ENCODE peak calls at places on chromosome 22, in eight cellular contexts. J is dorsolateral prefrontal cortex, X is hepatocyte, K is epithelial cell of esophagus, U is mammary epithelial cell, W is astrocyte, M is left ventricle myocardium inferior, E is heart right ventricle. F is an unnamed sample.

GRCh38 chr22:44338906-44339305 is 26.2 kb upstream of the SHISAL1 start:
- DNase-seq in J (no peak), X (no peak), K (no peak), U (no peak), W (no peak), M (no peak), E (no peak), F (no peak)

GRCh38 chr22:43996170-43996980 is 27.7 kb upstream of the PARVB start:
- DNase-seq in J (peak), X (no peak), K (no peak), U (no peak), W (no peak), M (peak), E (peak), F (peak)

GRCh38 chr22:22450343-22450839 is 58.2 kb downstream of the ZNF280B start:
- DNase-seq in J (peak), X (no peak), K (no peak), U (no peak), W (no peak), M (no peak), E (no peak), F (peak)

GRCh38 chr22:19823191-19823590 is 31.5 kb downstream of the GNB1L start:
- DNase-seq in J (no peak), X (peak), K (no peak), U (no peak), W (no peak), M (no peak), E (no peak), F (no peak)

GRCh38 chr22:41687901-41688364 is 734 bp downstream of the SNU13 start:
- DNase-seq in J (no peak), X (peak), K (peak), U (peak), W (peak), M (no peak), E (no peak), F (peak)

GRCh38 chr22:48843640-48844039 is 984.0 kb downstream of the BRD1 start:
- DNase-seq in J (no peak), X (no peak), K (no peak), U (no peak), W (no peak), M (no peak), E (no peak), F (no peak)

GRCh38 chr22:17831527-17832251 is 57.4 kb upstream of the BID start:
- DNase-seq in J (no peak), X (no peak), K (no peak), U (no peak), W (no peak), M (no peak), E (no peak), F (no peak)

GRCh38 chr22:42962295-42963230 is 52.4 kb downstream of the PACSIN2 start:
- DNase-seq in J (no peak), X (peak), K (peak), U (peak), W (no peak), M (no peak), E (no peak), F (peak)

GRCh38 chr22:26416670-26417270 is 12.3 kb upstream of the ASPHD2 start:
- DNase-seq in J (no peak), X (peak), K (peak), U (peak), W (peak), M (no peak), E (no peak), F (no peak)

GRCh38 chr22:35352214-35353111 is 28.4 kb upstream of the HMOX1 start:
- DNase-seq in J (peak), X (no peak), K (no peak), U (no peak), W (no peak), M (peak), E (peak), F (peak)

GRCh38 chr22:45638834-45639746 is 32.5 kb upstream of the ATXN10 start:
- DNase-seq in J (no peak), X (peak), K (peak), U (peak), W (peak), M (peak), E (peak), F (peak)

DNA sequence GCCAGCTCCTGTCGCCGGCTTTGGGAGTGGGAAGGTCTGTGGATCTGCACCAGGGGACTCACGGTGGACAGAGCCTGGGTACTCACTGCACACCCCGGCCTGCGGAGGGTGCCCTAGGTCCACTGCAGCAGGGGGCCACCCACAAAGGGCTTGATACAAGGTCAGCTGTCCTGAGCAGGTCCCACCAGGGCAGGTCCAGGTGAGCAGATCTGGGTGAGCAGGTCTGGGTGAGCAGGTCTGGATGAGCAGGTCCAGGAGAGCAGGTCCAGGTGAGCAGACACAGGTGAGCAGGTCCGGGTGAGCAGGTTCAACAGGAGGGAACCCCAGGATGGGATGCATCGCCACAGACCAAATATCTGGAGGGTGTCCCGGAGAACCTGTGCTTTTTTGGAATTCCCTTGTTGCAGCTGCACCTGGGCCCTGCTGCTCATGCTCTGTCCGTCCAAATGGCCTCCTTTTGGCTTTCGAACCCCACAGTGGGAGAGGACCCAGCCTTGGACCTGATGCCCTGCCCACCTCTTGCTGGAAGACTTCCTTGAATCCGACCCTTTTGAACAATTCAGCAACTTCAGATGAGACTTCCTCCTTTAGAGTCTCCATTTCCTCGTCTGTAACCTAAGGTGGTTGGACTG is 485.3 kb downstream of the TBC1D22A start:
- DNase-seq in J (no peak), X (no peak), K (no peak), U (no peak), W (no peak), M (no peak), E (no peak), F (no peak)
- TF ChIP-seq CTCF in J (no peak), X (no peak), K (no peak), U (no peak), W (no peak), M (no peak), E (no peak), F (no peak)

GRCh38 chr22:29073618-29074275 is 912 bp downstream of the KREMEN1 start:
- DNase-seq in J (no peak), X (peak), K (peak), U (no peak), W (no peak), M (peak), E (peak), F (no peak)

GRCh38 chr22:29071261-29072045 is 1.4 kb upstream of the KREMEN1 start:
- DNase-seq in J (no peak), X (peak), K (peak), U (peak), W (peak), M (no peak), E (peak), F (no peak)

GRCh38 chr22:29074276-29074625 is 1.4 kb downstream of the KREMEN1 start:
- DNase-seq in J (no peak), X (no peak), K (no peak), U (no peak), W (no peak), M (no peak), E (no peak), F (no peak)

GRCh38 chr22:29072979-29073617 is at the start of gene KREMEN1:
- DNase-seq in J (no peak), X (no peak), K (no peak), U (no peak), W (no peak), M (no peak), E (no peak), F (no peak)

GRCh38 chr22:29072193-29072978 is 449 bp upstream of the KREMEN1 start:
- DNase-seq in J (peak), X (peak), K (peak), U (peak), W (no peak), M (peak), E (peak), F (peak)
- H3K4me3 ChIP-seq in J (peak), X (no peak), K (peak), U (peak), W (peak), M (peak), E (peak), F (peak)

DNA sequence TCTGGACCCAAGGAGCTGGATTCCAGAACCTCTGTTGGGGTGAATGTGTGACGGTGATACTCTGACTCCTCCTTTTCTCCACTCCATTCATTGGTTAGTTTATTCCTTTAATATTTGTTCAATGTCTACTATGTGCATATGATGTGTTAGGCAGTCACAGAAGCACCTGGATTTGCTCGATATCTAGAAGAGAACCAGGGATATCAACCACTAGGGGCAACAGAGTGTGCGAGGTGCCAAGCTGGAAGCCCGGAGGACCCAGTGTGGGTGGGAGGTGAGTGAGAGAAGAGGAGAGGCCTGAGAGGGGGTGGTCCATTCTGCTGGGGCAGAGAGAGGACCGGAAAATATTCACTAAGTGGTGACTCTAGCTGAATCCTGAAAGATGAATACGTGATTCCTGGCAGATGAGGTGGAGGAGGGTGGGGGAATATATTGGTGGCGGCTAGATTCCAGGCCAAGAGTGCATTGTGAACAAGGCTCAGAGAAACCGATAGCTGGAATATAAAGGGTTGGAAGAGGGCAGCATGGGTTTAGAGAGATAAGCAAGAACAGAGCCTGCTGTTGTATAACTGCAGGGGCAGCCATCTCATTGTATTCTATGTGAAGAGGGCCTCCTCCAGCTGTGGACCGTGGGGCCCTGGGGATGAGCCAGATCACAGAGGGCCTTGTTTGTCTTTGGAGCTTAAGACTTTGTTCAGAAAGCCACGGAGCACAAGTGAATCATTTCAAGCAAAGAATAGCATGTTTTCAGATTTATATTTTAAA is 6.9 kb upstream of the TIMP3 start:
- DNase-seq in J (peak), X (no peak), K (no peak), U (no peak), W (peak), M (no peak), E (no peak), F (no peak)
- TF ChIP-seq CTCF in J (peak), X (no peak), K (peak), U (no peak), W (no peak), M (no peak), E (no peak), F (no peak)

GRCh38 chr22:20955548-20955947 is 11.5 kb upstream of the AIFM3 start:
- DNase-seq in J (no peak), X (no peak), K (no peak), U (no peak), W (no peak), M (no peak), E (no peak), F (peak)

GRCh38 chr22:20953668-20954500 is 13.2 kb upstream of the AIFM3 start:
- DNase-seq in J (no peak), X (peak), K (peak), U (peak), W (no peak), M (no peak), E (no peak), F (peak)

GRCh38 chr22:20957118-20957690 is 9.9 kb upstream of the AIFM3 start:
- DNase-seq in J (no peak), X (peak), K (no peak), U (no peak), W (no peak), M (no peak), E (no peak), F (peak)

GRCh38 chr22:20957691-20958440 is 9.2 kb upstream of the AIFM3 start:
- DNase-seq in J (no peak), X (peak), K (no peak), U (no peak), W (no peak), M (peak), E (peak), F (peak)

DNA sequence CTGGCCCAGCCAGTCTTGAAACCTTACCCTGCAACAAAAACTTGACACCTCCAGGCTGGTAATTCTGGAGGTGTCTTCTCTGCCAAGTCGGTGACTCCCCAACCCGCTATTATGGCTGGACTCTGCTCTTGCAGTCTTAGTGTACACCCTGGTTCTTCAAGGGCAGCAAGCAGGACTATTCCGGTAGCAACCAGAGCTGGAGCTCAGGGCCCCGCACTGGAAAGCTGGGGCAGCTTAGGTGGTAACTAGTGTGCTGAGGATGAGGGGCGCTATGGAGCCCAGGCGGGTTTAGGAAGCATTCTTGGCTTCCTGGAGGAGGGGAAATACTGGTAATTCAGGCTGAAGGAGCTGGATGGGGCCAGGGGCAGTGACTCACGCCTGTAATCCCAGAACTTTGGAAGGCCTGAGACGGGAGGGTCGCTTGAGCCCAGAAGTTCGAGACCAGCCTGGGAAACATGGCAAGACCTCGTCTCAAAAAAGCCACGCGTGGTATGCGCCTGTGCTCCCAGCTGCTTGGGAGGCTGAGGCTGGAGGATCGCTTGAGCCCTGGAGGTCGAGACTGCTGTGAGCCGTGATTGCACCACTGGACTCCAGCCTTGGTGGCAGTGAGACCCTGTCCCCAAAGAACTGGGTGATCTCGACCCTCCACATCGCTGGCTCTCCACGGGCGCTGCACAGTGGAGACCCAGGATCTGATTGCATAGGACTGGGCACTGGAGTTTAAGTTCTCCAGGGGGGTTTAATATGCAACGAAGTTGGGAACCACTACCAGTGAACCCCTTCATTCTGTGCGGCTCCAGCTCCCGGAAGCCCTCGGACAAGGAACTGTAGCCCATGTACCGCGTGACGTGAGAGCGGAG is 10.6 kb upstream of the AIFM3 start:
- DNase-seq in J (no peak), X (peak), K (peak), U (peak), W (peak), M (no peak), E (no peak), F (peak)
- H3K4me3 ChIP-seq in J (peak), X (peak), K (peak), U (peak), W (peak), M (peak), E (peak), F (peak)

DNA sequence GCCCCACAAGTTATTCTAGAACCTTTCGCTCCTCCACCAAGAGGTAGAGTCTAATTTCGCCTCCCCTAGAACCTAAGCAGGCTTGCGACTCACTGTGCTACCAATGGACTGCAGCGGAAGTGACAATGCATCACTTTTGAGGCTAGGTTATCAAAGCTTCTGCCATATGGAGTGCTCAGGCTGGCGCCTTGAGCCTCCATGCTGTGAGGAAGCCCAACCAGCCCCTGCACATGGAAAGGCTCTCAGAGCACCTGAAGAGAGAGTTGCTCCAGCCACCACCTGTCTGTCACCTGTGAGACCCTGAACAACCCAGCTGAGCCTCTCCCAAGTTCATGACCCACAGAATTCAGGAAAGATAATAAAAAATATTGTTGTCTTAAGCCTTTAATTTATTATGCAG is 29.3 kb upstream of the CBX7 start:
- DNase-seq in J (no peak), X (no peak), K (no peak), U (no peak), W (no peak), M (no peak), E (no peak), F (no peak)
- TF ChIP-seq CTCF in J (no peak), X (no peak), K (no peak), U (no peak), W (no peak), M (no peak), E (no peak), F (no peak)

GRCh38 chr22:50610581-50610980 is 10.0 kb downstream of the MAPK8IP2 start:
- DNase-seq in J (no peak), X (no peak), K (no peak), U (no peak), W (no peak), M (no peak), E (no peak), F (no peak)

GRCh38 chr22:50610041-50610451 is 9.5 kb downstream of the MAPK8IP2 start:
- DNase-seq in J (no peak), X (no peak), K (no peak), U (no peak), W (no peak), M (no peak), E (no peak), F (no peak)

GRCh38 chr22:50612715-50613221 is 12.2 kb downstream of the MAPK8IP2 start:
- DNase-seq in J (no peak), X (no peak), K (peak), U (no peak), W (no peak), M (no peak), E (no peak), F (no peak)

GRCh38 chr22:50612168-50612714 is 11.6 kb downstream of the MAPK8IP2 start:
- DNase-seq in J (no peak), X (no peak), K (no peak), U (no peak), W (no peak), M (no peak), E (no peak), F (no peak)

DNA sequence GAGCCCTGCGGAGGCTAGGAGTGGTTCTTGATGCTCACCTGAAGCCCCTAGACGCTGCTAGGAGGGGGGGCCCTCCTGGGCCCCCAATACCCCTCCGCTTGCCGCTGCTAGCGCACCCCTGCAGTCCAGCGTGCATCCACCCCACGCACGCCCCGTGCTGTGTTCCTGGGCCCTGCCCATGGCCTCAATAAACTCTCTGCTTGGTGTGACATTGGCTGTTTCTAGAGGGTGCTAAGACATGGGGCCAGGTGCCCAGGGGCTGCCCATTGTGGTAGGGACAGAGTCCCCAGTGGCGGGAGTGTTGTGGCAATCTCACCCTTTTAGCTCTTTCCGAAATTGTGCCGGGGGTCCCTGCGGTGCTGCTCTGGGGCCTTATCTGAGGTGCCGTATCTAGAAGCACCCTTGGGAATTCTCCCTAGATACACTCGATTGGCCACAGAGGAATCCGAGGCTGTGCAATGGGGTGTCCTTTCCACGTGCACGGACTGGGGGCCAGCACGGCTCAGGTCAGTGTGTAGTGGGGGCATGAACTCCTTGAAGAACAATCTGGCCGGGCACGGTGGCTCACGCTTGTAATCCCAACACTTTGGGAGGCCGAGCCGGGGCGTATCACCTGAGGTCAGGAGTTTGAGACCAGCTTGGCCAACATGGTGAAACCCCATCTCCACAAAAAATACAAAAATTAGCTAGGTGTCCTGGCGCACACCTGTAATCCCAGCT is 10.9 kb downstream of the MAPK8IP2 start:
- DNase-seq in J (no peak), X (no peak), K (no peak), U (no peak), W (no peak), M (no peak), E (no peak), F (no peak)
- H3K4me3 ChIP-seq in J (no peak), X (no peak), K (no peak), U (no peak), W (no peak), M (no peak), E (no peak), F (no peak)

F was measured in HL-60.